ENCODE peak calls at places on chromosomes 1 and 21, in ten cellular contexts. Z is cardiac fibroblast, K is esophagus muscularis mucosa, G is mammary epithelial cell, C is lung, Q is AG09309, S is GM06990, O is GM12878, N is dorsolateral prefrontal cortex, T is heart left ventricle. R is an unnamed sample.

GRCh38 chr1:209845405-209845725 is 17.6 kb downstream of the UTP25 start:
- DNase-seq in N (no peak), K (peak; percentile 66), G (no peak), S (no peak), Z (no peak), O (no peak), T (no peak), C (no peak), Q (no peak), R (no peak)

GRCh38 chr21:45856422-45856821 is 125.1 kb upstream of the COL6A1 start:
- DNase-seq in G (no peak), K (no peak), C (no peak), T (no peak), Z (no peak), N (no peak), S (no peak), Q (no peak), O (no peak), R (no peak)

GRCh38 chr1:234226106-234226818 is 147.0 kb upstream of the COA6 start:
- DNase-seq in Z (no peak), C (no peak), K (no peak), N (no peak), T (no peak), S (no peak), O (no peak), G (no peak), Q (no peak), R (no peak)

GRCh38 chr1:53598956-53599355 is 139.8 kb downstream of the DMRTB1 start:
- DNase-seq in Z (no peak), K (no peak), O (no peak), T (no peak), G (no peak), N (no peak), S (no peak), C (no peak), Q (no peak), R (no peak)

GRCh38 chr1:43867946-43868740 is 65.5 kb upstream of the ARTN start:
- DNase-seq in T (no peak), C (no peak), Z (peak; percentile 90), O (no peak), Q (no peak), G (peak; percentile 79), N (no peak), S (no peak), K (no peak), R (peak; percentile 89)

GRCh38 chr1:96634863-96635262 is 86.7 kb upstream of the PTBP2 start:
- DNase-seq in Q (no peak), O (no peak), Z (peak; percentile 10), K (no peak), N (no peak), G (no peak), S (no peak), T (no peak), C (no peak), R (peak; percentile 18)

GRCh38 chr1:13708380-13709010 is 8.5 kb downstream of the PRDM2 start:
- DNase-seq in O (no peak), K (no peak), G (no peak), C (no peak), Q (no peak), S (no peak), T (no peak), Z (no peak), N (no peak), R (no peak)

GRCh38 chr1:150441121-150441520 is 46.1 kb upstream of the TARS2 start:
- DNase-seq in N (no peak), T (no peak), O (no peak), G (no peak), K (no peak), Z (no peak), S (no peak), C (no peak), Q (no peak), R (no peak)

GRCh38 chr1:86119214-86119764 is 37.3 kb downstream of the COL24A1 start:
- DNase-seq in Q (no peak), S (no peak), N (no peak), K (no peak), C (no peak), O (no peak), Z (peak; percentile 4), T (no peak), G (peak; percentile 1), R (peak; percentile 8)

GRCh38 chr1:155002479-155003226 is at the start of gene ZBTB7B:
- DNase-seq in C (no peak), Z (peak; percentile 29), G (no peak), K (no peak), T (peak; percentile 36), N (no peak), S (peak; percentile 59), Q (no peak), O (no peak), R (peak; percentile 35)

GRCh38 chr1:118077331-118078055 is 107.5 kb downstream of the SPAG17 start:
- DNase-seq in T (no peak), C (no peak), N (no peak), S (no peak), G (peak; percentile 28), Q (no peak), K (no peak), O (no peak), Z (peak; percentile 58), R (peak; percentile 61)

GRCh38 chr1:25642710-25643109 is 26.1 kb downstream of the MAN1C1 start:
- DNase-seq in S (peak; percentile 34), G (no peak), N (no peak), Q (no peak), Z (peak; percentile 43), O (peak; percentile 44), K (peak; percentile 88), C (no peak), T (peak; percentile 59), R (no peak)

GRCh38 chr1:8702121-8702520 is 115.3 kb downstream of the RERE start:
- DNase-seq in N (no peak), S (peak; percentile 36), K (no peak), O (no peak), Q (no peak), C (peak; percentile 64), Z (peak; percentile 49), G (peak; percentile 48), T (no peak), R (peak; percentile 86)

DNA sequence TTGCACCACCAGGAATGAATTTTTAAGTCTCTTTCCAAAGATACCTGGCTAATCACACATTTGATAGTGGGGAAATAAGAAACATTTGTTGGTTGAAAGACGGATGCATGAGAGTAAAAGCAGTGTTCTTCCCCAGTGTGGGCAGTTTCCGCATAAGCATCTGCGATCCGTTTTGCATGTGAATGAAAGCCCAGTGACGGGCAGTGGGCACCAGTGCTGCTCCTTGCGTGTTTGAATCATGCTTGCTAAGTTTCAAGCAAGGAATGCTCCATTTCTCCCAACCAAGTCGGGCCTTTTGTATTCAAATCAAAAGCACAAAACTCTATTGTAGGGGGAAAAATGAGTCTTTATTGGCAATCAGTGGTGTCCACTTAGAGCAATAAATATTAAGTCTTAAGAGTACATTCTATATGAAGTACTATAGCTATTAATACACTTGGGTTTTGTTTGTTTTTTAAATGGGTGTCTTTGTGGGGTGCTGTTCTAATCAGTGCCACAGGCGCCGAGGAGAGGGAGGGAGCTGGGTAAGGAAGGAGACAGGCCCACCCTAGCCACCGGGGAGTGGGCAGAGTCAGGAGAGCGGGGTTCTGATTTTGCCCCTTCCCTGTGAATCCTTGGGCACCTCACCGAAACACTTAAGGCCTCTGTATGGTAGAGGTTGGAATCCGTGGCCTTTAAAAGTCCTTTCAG is 750 bp upstream of the PTGFRN start:
- DNase-seq in C (no peak), Z (no peak), G (no peak), T (no peak), K (no peak), Q (no peak), O (no peak), S (no peak), N (no peak), R (no peak)
- H3K4me3 ChIP-seq in C (no peak overlapping the region), Z (peak overlapping the region; percentile 61), G (peak overlapping the region; percentile 82), T (peak overlapping the region; percentile 57), K (peak overlapping the region; percentile 86), Q (peak overlapping the region; percentile 69), O (no peak overlapping the region), S (no peak overlapping the region), N (peak overlapping the region; percentile 73), R (peak overlapping the region; percentile 85)

DNA sequence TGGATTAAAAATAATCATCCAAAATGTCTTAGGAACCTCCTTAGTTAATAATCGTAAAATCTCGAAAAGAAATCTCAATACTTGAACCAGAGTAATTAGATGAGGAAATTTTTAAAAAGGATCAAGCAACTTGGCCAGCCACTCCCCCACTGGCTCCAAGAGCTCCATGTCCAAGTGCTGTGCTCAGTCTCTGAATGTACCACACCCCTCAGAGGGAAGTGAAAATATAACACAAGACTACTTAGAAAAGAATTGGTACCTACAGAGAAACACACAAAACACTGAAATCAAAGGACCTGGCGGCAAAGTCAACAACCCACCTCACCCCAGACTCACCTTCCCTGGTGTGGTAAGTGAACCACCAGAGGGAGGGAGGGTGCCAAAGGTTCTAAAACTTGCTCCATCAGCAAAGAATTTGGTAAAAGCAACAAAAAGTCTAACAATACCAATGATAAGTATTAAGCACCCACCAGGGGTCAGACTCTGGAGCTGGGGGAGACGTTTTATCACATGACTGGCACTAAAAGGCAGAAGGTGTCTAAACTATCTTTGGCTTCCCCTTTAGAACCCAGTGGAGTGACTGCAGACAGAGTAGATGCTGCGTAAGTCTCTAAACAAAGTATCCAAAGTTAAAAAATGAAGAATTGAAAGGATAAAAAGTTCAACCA is 14.0 kb downstream of the LBR start:
- DNase-seq in T (no peak), G (no peak), O (no peak), Z (no peak), K (no peak), N (no peak), C (no peak), Q (no peak), S (no peak), R (no peak)
- TF ChIP-seq CTCF in T (no peak), G (no peak), O (no peak), Z (no peak), K (no peak), N (no peak), C (no peak), Q (no peak), S (no peak), R (no peak)

DNA sequence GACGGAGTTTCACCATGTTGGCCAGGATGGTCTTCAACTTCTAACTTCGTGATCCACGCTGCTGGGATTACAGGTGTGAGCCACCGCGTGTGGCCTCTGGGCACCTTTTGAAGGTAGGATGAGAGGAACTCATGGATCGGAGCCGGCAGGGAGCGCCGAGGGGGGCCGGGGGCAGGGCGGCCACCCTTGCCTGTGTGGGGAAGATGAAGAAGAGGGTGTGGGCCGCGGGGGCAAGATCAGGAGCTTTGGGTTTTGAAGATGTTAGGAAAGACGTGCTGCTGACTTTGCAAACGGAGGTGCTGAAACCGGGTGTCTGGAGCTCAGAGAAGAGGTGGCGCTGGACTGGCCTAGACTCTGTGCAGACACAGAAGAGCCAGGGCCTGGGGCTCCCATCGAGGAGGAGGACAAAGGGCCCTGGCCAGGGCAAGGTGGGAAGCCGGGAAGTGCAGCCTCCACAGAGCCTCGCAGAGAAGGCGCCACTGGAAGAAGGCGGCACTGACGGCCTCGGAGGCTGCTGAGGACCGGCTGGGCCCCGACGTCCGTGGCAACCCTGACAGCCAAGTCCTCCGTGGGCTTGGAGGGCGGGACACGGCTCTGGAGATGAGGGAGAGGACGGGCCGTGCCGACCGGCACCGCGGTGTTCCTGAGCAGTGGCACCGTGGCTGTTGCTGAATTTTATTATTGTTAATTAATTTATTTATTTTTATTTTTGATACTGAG is 13.7 kb downstream of the RNF223 start:
- DNase-seq in G (no peak), S (no peak), N (no peak), K (no peak), C (no peak), Q (no peak), O (no peak), T (no peak), Z (no peak), R (no peak)
- H3K4me3 ChIP-seq in G (no peak overlapping the region), S (no peak overlapping the region), N (peak overlapping the region; percentile 63), K (no peak overlapping the region), C (no peak overlapping the region), Q (no peak overlapping the region), O (peak overlapping the region; percentile 67), T (peak overlapping the region; percentile 65), Z (no peak overlapping the region), R (no peak overlapping the region)

GRCh38 chr1:24126672-24127023 is 14.7 kb upstream of the MYOM3 start:
- DNase-seq in N (no peak), C (no peak), Z (no peak), O (no peak), S (no peak), G (no peak), K (no peak), T (no peak), Q (no peak), R (no peak)
- TF ChIP-seq CTCF in N (no peak), C (no peak), Z (no peak), O (no peak), S (no peak), G (no peak), K (no peak), T (no peak), Q (no peak), R (no peak)

R was measured in epithelial cell of esophagus.